ENCODE peak calls at places on chromosome 7, in nine cellular contexts. J is activated CD4-positive, alpha-beta T cell treated with anti-CD3 and anti-CD28 coated beads for 48 hours; F is PC-3; R is amniotic stem cell; D is MCF 10A; O is H9; L is T-cell; U is HL-60; W is naive B cell. Q is an unnamed sample.

GRCh38 chr7:100875356-100875751 is 451 bp downstream of the SRRT start:
- DNase-seq in O (no peak), U (peak), W (no peak), R (no peak), D (peak), L (no peak), J (peak), F (peak), Q (no peak)

GRCh38 chr7:92010215-92010614 is 69.6 kb downstream of the AKAP9 start:
- DNase-seq in O (no peak), F (peak), D (no peak), U (no peak), W (no peak), L (no peak), R (no peak), J (no peak), Q (no peak)

GRCh38 chr7:15720849-15721471 is 34.5 kb upstream of the MEOX2 start:
- DNase-seq in W (no peak), L (no peak), F (peak), J (peak), O (no peak), U (peak), D (peak), R (no peak), Q (no peak)

GRCh38 chr7:13165854-13166253 is 478.4 kb downstream of the ARL4A start:
- DNase-seq in J (no peak), U (no peak), R (no peak), L (no peak), O (no peak), W (no peak), F (no peak), D (no peak), Q (no peak)

GRCh38 chr7:137978464-137979237 is 23.2 kb downstream of the CREB3L2 start:
- DNase-seq in L (no peak), R (peak), F (peak), U (no peak), J (no peak), W (no peak), O (no peak), D (peak), Q (no peak)

GRCh38 chr7:128962837-128963236 is 25.1 kb downstream of the IRF5 start:
- DNase-seq in D (peak), F (no peak), U (no peak), L (no peak), W (no peak), J (no peak), R (no peak), O (no peak), Q (no peak)

GRCh38 chr7:90231304-90231703 is 13.7 kb upstream of the CFAP69 start:
- DNase-seq in U (no peak), F (no peak), D (no peak), W (no peak), J (no peak), O (no peak), L (no peak), R (no peak), Q (no peak)

GRCh38 chr7:51314726-51315125 is 1.9 kb downstream of the COBL start:
- DNase-seq in D (peak), R (no peak), L (no peak), O (no peak), J (no peak), U (no peak), W (no peak), F (peak), Q (no peak)

GRCh38 chr7:127927339-127927679 is 103.9 kb downstream of the LRRC4 start:
- DNase-seq in F (no peak), R (no peak), L (no peak), O (no peak), W (no peak), J (no peak), U (peak), D (peak), Q (no peak)

GRCh38 chr7:16550671-16551070 is 24.0 kb downstream of the LRRC72 start:
- DNase-seq in W (no peak), F (no peak), J (no peak), L (no peak), D (no peak), R (no peak), U (no peak), O (no peak), Q (no peak)

GRCh38 chr7:5634107-5634950 is 147.1 kb downstream of the RNF216 start:
- DNase-seq in F (no peak), O (peak), D (no peak), R (peak), W (no peak), J (no peak), U (peak), L (no peak), Q (no peak)

Q was measured in GM12864.